ENCODE peak calls at places on chromosomes 3 and 15, in five cellular contexts. T is left ventricle myocardium inferior, F is transverse colon, W is GM23248, V is hepatocyte. Y is an unnamed sample.

GRCh38 chr15:77836116-77836798 is 203.5 kb upstream of the LINGO1 start:
- DNase-seq in T (no peak), F (no peak), V (no peak), W (no peak), Y (no peak)

GRCh38 chr3:114565201-114565600 is 271.4 kb downstream of the TIGIT start:
- DNase-seq in W (peak), V (no peak), T (peak), F (peak), Y (no peak)

GRCh38 chr3:126149960-126150515 is 30.3 kb downstream of the ALDH1L1 start:
- DNase-seq in W (no peak), F (no peak), T (no peak), V (peak), Y (no peak)

GRCh38 chr3:57397175-57398026 is 104.9 kb upstream of the ASB14 start:
- DNase-seq in V (peak), F (peak), W (peak), T (no peak), Y (peak)

GRCh38 chr15:49990835-49991540 is 128.0 kb downstream of the ATP8B4 start:
- DNase-seq in T (no peak), W (peak), F (no peak), V (no peak), Y (no peak)

GRCh38 chr3:144063306-144063705 is 91.7 kb downstream of the DIPK2A start:
- DNase-seq in F (no peak), W (no peak), T (no peak), V (no peak), Y (no peak)

GRCh38 chr3:75295013-75295412 is 369.1 kb upstream of the FRG2C start:
- DNase-seq in F (no peak), W (no peak), V (no peak), T (no peak), Y (no peak)

GRCh38 chr3:45021524-45021923 is 4.6 kb upstream of the CLEC3B start:
- DNase-seq in V (no peak), W (no peak), F (no peak), T (peak), Y (no peak)

GRCh38 chr3:41137686-41138111 is 61.6 kb upstream of the CTNNB1 start:
- DNase-seq in W (no peak), V (no peak), F (no peak), T (no peak), Y (no peak)

GRCh38 chr3:46463120-46463867 is 1.4 kb downstream of the LTF start:
- DNase-seq in F (no peak), V (no peak), W (no peak), T (peak), Y (no peak)

GRCh38 chr15:39589193-39589814 is 8.4 kb downstream of the THBS1 start:
- DNase-seq in F (no peak), T (no peak), V (no peak), W (peak), Y (no peak)

GRCh38 chr3:151871639-151872468 is 1.6 kb upstream of the SUCNR1 start:
- DNase-seq in F (no peak), T (no peak), V (no peak), W (no peak), Y (no peak)

GRCh38 chr3:48989796-48990635 is at the start of gene P4HTM:
- DNase-seq in T (peak), V (peak), F (peak), W (peak), Y (peak)

GRCh38 chr15:100940785-100941379 is 21.7 kb downstream of the LRRK1 start:
- DNase-seq in V (no peak), F (no peak), T (no peak), W (no peak), Y (no peak)

GRCh38 chr3:158148218-158148617 is 38.3 kb downstream of the RSRC1 start:
- DNase-seq in V (no peak), T (no peak), W (no peak), F (no peak), Y (no peak)

GRCh38 chr15:60120100-60120499 is 116.0 kb downstream of the FOXB1 start:
- DNase-seq in V (no peak), F (no peak), W (no peak), T (no peak), Y (no peak)

GRCh38 chr15:33140326-33140725 is 54.2 kb downstream of the FMN1 start:
- DNase-seq in T (no peak), W (no peak), F (no peak), V (no peak), Y (peak)

GRCh38 chr15:27271258-27271657 is 300.3 kb downstream of the GABRG3 start:
- DNase-seq in T (no peak), V (no peak), F (no peak), W (no peak), Y (no peak)

GRCh38 chr15:68418611-68419161 is 13.3 kb downstream of the ITGA11 start:
- DNase-seq in V (peak), F (peak), T (no peak), W (peak), Y (no peak)

GRCh38 chr3:11499144-11499543 is 144.6 kb downstream of the VGLL4 start:
- DNase-seq in F (no peak), W (peak), T (no peak), V (no peak), Y (no peak)

GRCh38 chr3:170410428-170411029 is 8.1 kb upstream of the CLDN11 start:
- DNase-seq in F (no peak), W (peak), T (no peak), V (peak), Y (no peak)

GRCh38 chr3:12822725-12823373 is 18.5 kb downstream of the RPL32 start:
- DNase-seq in W (no peak), V (peak), F (no peak), T (no peak), Y (no peak)

GRCh38 chr3:21435871-21436270 is 315.1 kb downstream of the ZNF385D start:
- DNase-seq in T (no peak), W (peak), F (no peak), V (no peak), Y (no peak)

GRCh38 chr3:25001041-25001591 is 426.9 kb upstream of the RARB start:
- DNase-seq in V (no peak), F (no peak), T (no peak), W (no peak), Y (no peak)

GRCh38 chr15:36925671-36926421 is 174.5 kb downstream of the MEIS2 start:
- DNase-seq in T (no peak), W (no peak), V (no peak), F (no peak), Y (no peak)

GRCh38 chr3:169667710-169668080 is 4.2 kb upstream of the MECOM start:
- DNase-seq in F (no peak), W (no peak), T (no peak), V (no peak), Y (no peak)

GRCh38 chr3:97958796-97959195 is 13.4 kb downstream of the RIOX2 start:
- DNase-seq in F (no peak), V (no peak), W (no peak), T (no peak), Y (no peak)

GRCh38 chr3:152244156-152244888 is 24.4 kb upstream of the MBNL1 start:
- DNase-seq in W (no peak), T (no peak), V (no peak), F (no peak), Y (no peak)

GRCh38 chr3:190378240-190378891 is 9.6 kb upstream of the CLDN16 start:
- DNase-seq in F (no peak), W (peak), V (no peak), T (no peak), Y (no peak)

GRCh38 chr15:42427429-42428223 is 63.3 kb downstream of the ZNF106 start:
- DNase-seq in F (no peak), T (no peak), V (no peak), W (peak), Y (no peak)

GRCh38 chr3:11562277-11562881 is 81.3 kb downstream of the VGLL4 start:
- DNase-seq in W (no peak), V (no peak), T (no peak), F (no peak), Y (no peak)

GRCh38 chr15:101481917-101482525 is 7.5 kb downstream of the PCSK6 start:
- DNase-seq in V (peak), F (no peak), W (no peak), T (no peak), Y (no peak)

GRCh38 chr3:173502983-173503568 is 105.5 kb downstream of the NLGN1 start:
- DNase-seq in T (no peak), V (no peak), W (peak), F (no peak), Y (no peak)

GRCh38 chr15:40091861-40092415 is 16.7 kb downstream of the BMF start:
- DNase-seq in F (no peak), W (no peak), T (no peak), V (no peak), Y (peak)

GRCh38 chr3:183930069-183930468 is 45.4 kb upstream of the PARL start:
- DNase-seq in V (peak), T (no peak), F (peak), W (no peak), Y (no peak)

GRCh38 chr15:99956820-99957641 is 223.8 kb upstream of the LYSMD4 start:
- DNase-seq in T (no peak), W (no peak), F (no peak), V (no peak), Y (no peak)

GRCh38 chr15:62173215-62173614 is 8.1 kb upstream of the C2CD4B start:
- DNase-seq in T (peak), W (peak), V (no peak), F (no peak), Y (no peak)
- H3K27ac ChIP-seq in T (peak), W (no peak), V (no peak), F (no peak), Y (no peak)

GRCh38 chr3:35688826-35689225 is 49.5 kb downstream of the ARPP21 start:
- DNase-seq in V (no peak), W (no peak), T (no peak), F (no peak), Y (no peak)
- H3K27ac ChIP-seq in V (no peak), W (no peak), T (no peak), F (no peak), Y (no peak)

GRCh38 chr3:130783629-130784028 is 37.0 kb upstream of the PIK3R4 start:
- DNase-seq in V (no peak), T (no peak), W (no peak), F (no peak), Y (no peak)
- H3K27ac ChIP-seq in V (no peak), T (no peak), W (no peak), F (no peak), Y (no peak)

GRCh38 chr15:66400351-66400774 is 13.7 kb downstream of the MAP2K1 start:
- DNase-seq in W (peak), V (no peak), T (no peak), F (no peak), Y (no peak)
- H3K27ac ChIP-seq in W (peak), V (no peak), T (no peak), F (no peak), Y (no peak)

DNA sequence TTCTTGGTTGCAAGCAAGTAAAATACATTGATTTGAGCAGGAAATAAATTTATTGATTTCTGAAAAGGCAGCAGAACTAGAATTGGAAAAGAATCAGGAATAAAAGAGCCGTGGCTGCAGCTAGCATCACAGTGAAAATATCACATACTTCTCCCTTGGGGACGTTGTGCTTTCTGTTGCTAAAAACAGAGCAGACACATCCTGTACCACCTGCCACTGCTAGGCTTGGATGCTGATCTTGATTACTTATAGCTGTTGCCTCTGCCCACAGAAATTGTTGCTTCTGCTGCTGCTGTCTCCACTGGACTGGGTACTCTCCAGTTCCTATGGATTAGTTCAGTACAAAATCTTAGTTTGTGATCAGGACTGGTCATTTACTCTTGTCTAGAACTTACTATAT is 283.8 kb downstream of the C3orf38 start:
- DNase-seq in T (no peak), V (no peak), W (no peak), F (no peak), Y (no peak)
- H3K27ac ChIP-seq in T (no peak), V (no peak), W (no peak), F (no peak), Y (no peak)

GRCh38 chr3:177466076-177466475 is 268.8 kb upstream of the TBL1XR1 start:
- DNase-seq in F (no peak), V (no peak), W (peak), T (no peak), Y (no peak)

GRCh38 chr3:177468816-177469590 is 271.7 kb upstream of the TBL1XR1 start:
- DNase-seq in T (no peak), F (no peak), W (peak), V (no peak), Y (no peak)

GRCh38 chr3:177470200-177470941 is 273.1 kb upstream of the TBL1XR1 start:
- DNase-seq in W (peak), T (no peak), F (no peak), V (no peak), Y (no peak)

GRCh38 chr3:177467268-177467985 is 270.1 kb upstream of the TBL1XR1 start:
- DNase-seq in T (no peak), W (no peak), F (no peak), V (no peak), Y (no peak)

DNA sequence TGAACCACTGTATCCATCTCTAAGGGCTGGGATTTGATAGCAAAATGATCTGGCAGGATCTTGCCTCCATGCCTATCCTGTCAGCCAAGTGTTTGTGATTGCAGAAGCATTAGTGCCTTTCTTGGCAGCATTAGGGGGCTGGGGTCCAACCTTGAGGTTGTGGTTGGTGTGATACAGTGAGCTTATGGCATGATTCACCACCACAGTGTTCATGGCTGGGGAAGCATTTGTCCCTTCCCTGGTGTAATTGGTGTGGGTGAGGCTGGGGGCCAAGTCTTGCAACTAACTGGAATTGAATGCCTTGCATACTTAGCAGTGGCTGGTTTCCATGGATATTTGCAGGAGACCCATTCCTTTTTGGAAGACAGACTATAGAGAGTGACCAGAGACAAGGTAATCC is 271.0 kb upstream of the TBL1XR1 start:
- DNase-seq in W (peak), T (peak), F (no peak), V (no peak), Y (no peak)
- H3K27ac ChIP-seq in W (peak), T (no peak), F (no peak), V (no peak), Y (no peak)

DNA sequence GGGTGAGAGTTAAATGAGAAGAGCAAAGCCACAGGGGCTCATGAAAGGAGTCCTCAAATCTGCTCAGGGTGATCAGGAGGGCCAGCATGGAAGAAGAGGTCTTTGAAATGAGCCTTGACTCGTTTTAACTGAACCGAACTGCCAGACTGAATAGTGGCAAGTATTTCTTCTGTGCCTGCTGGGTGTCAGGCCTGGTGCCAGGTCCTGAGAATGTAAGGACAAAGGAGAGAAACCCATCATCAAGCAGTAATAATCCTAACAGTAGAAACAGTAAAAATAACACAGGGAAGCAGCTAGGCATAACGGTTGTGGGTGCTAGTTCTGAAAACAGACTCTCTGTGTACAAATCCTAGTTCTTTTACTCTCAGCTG is 40.4 kb upstream of the SMAD3 start:
- DNase-seq in W (peak), F (no peak), T (no peak), V (no peak), Y (no peak)
- H3K27ac ChIP-seq in W (peak), F (peak), T (peak), V (peak), Y (no peak)

GRCh38 chr15:64633332-64633731 is 142.1 kb downstream of the RBPMS2 start:
- DNase-seq in W (no peak), T (no peak), F (no peak), V (no peak), Y (no peak)

GRCh38 chr15:64634020-64634419 is 141.4 kb downstream of the RBPMS2 start:
- DNase-seq in W (no peak), V (no peak), T (no peak), F (peak), Y (no peak)

GRCh38 chr15:64635486-64635815 is 139.9 kb downstream of the RBPMS2 start:
- DNase-seq in W (peak), V (peak), T (no peak), F (no peak), Y (no peak)

GRCh38 chr15:64636101-64636500 is 139.3 kb downstream of the RBPMS2 start:
- DNase-seq in F (no peak), T (no peak), V (no peak), W (no peak), Y (no peak)

DNA sequence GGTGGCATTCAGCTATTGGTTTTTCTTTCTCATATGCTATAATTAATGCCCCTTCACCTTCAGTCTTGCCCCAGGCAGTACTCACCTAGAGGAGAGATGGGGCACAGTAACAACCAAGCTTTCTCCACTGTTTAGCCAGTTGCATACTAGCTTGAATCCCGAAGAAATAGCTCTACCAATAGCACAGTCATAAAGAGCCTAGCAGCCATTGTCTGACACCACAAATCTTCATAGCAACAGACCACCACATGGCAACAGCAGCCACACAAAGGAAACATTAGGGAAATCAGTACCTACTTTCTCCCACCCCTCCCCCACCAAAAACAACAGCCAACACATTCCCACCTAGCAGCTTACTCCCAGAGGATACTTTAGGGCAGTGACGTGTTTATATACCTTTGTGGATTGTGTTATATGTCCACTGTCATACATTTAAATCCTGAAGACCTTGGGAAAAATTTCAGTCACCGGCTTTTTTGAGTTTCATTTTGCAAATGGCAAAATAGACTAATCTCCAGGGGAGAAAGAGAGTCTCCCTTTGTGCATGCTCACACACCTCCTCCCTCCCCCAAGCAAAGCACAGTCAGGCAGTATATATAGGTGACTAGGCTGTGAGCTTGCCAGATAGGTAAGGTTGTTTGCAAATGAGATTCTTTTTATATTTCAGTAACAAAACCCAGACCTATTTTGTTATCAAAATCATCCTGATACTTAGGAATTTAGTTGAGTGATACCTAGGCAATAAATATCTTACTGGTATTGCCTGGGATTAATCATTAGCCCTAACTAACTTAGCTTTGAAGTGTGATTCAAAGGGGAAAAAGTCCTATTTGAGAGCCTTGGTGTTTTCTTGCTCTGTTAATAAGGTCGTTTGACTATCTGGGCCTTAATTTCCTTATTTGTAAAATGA is 140.6 kb downstream of the RBPMS2 start:
- DNase-seq in T (no peak), W (no peak), V (peak), F (no peak), Y (no peak)
- H3K27ac ChIP-seq in T (peak), W (peak), V (peak), F (peak), Y (peak)